ENCODE peak calls at places on chromosomes 7 and 10, in four cellular contexts. S is fibroblast of mammary gland, F is OCI-LY7, X is MM.1S. I is an unnamed sample.

GRCh38 chr10:3516626-3517255 is 268.3 kb downstream of the KLF6 start:
- DNase-seq in S (peak), F (no peak), X (no peak), I (peak)

GRCh38 chr10:102289356-102289755 is 44.0 kb downstream of the GBF1 start:
- DNase-seq in S (no peak), F (no peak), X (no peak), I (no peak)

GRCh38 chr7:150755473-150756099 is 18.4 kb downstream of the GIMAP5 start:
- DNase-seq in S (peak), F (no peak), X (no peak), I (no peak)

GRCh38 chr7:128299109-128299514 is 44.6 kb downstream of the RBM28 start:
- DNase-seq in S (no peak), F (no peak), X (no peak), I (no peak)

GRCh38 chr10:1213707-1214675 is 157.8 kb downstream of the WDR37 start:
- DNase-seq in S (no peak), F (no peak), X (no peak), I (no peak)

GRCh38 chr10:95333997-95334792 is 43.4 kb upstream of the PDLIM1 start:
- DNase-seq in S (peak), F (no peak), X (no peak), I (peak)

GRCh38 chr10:72002354-72003295 is 38.4 kb downstream of the CHST3 start:
- DNase-seq in S (no peak), F (no peak), X (no peak), I (no peak)

GRCh38 chr7:1596181-1597043 is 26.6 kb upstream of the PSMG3 start:
- DNase-seq in S (no peak), F (no peak), X (no peak), I (no peak)

GRCh38 chr7:64045301-64046040 is at the start of gene ZNF727:
- DNase-seq in S (peak), F (no peak), X (peak), I (no peak)

GRCh38 chr7:29622335-29623265 is 59.0 kb downstream of the PRR15 start:
- DNase-seq in S (peak), F (no peak), X (no peak), I (peak)

GRCh38 chr7:101666751-101667150 is 37.7 kb upstream of the MYL10 start:
- DNase-seq in S (peak), F (no peak), X (no peak), I (peak)

GRCh38 chr7:137591444-137591843 is 247.9 kb upstream of the PTN start:
- DNase-seq in S (peak), F (no peak), X (peak), I (peak)

GRCh38 chr10:114179148-114179547 is at the start of gene TDRD1:
- DNase-seq in S (no peak), F (no peak), X (no peak), I (no peak)

GRCh38 chr10:48361201-48361600 is 54.7 kb downstream of the MAPK8 start:
- DNase-seq in S (no peak), F (no peak), X (no peak), I (no peak)

GRCh38 chr10:127012769-127013152 is 107.5 kb downstream of the DOCK1 start:
- DNase-seq in S (peak), F (no peak), X (peak), I (no peak)

GRCh38 chr7:108094933-108095710 is 35.0 kb downstream of the LAMB4 start:
- DNase-seq in S (peak), F (peak), X (peak), I (peak)

GRCh38 chr10:91883549-91884542 is 25.4 kb downstream of the FGFBP3 start:
- DNase-seq in S (peak), F (no peak), X (no peak), I (peak)

GRCh38 chr10:132648072-132648855 is 110.7 kb downstream of the INPP5A start:
- DNase-seq in S (no peak), F (no peak), X (no peak), I (no peak)

GRCh38 chr10:130188195-130189175 is 52.3 kb downstream of the GLRX3 start:
- DNase-seq in S (no peak), F (no peak), X (no peak), I (no peak)

GRCh38 chr7:127440206-127440605 is 47.7 kb upstream of the ZNF800 start:
- DNase-seq in S (no peak), F (no peak), X (no peak), I (no peak)

GRCh38 chr7:4720225-4720624 is 38.1 kb downstream of the FOXK1 start:
- DNase-seq in S (no peak), F (no peak), X (no peak), I (no peak)

GRCh38 chr10:28432210-28432676 is 100.7 kb upstream of the WAC start:
- DNase-seq in S (peak), F (peak), X (peak), I (peak)

GRCh38 chr10:111077715-111078504 is 1.1 kb downstream of the ADRA2A start:
- DNase-seq in S (no peak), F (no peak), X (no peak), I (peak)

GRCh38 chr7:46450871-46451270 is 529.8 kb upstream of the IGFBP3 start:
- DNase-seq in S (peak), F (no peak), X (no peak), I (peak)

GRCh38 chr10:92720306-92721165 is 30.8 kb downstream of the HHEX start:
- DNase-seq in S (no peak), F (peak), X (no peak), I (no peak)

GRCh38 chr7:142717453-142717852 is 31.8 kb upstream of the PRSS1 start:
- DNase-seq in S (no peak), F (peak), X (no peak), I (no peak)

GRCh38 chr10:75655791-75656451 is 224.5 kb downstream of the LRMDA start:
- DNase-seq in S (peak), F (no peak), X (no peak), I (no peak)

GRCh38 chr7:135684134-135684533 is 21.8 kb downstream of the STMP1 start:
- DNase-seq in S (no peak), F (no peak), X (no peak), I (peak)

GRCh38 chr7:4748267-4748666 is 27.2 kb upstream of the AP5Z1 start:
- DNase-seq in S (no peak), F (no peak), X (no peak), I (no peak)

GRCh38 chr7:47039089-47039648 is 542.7 kb downstream of the TNS3 start:
- DNase-seq in S (no peak), F (no peak), X (no peak), I (no peak)

GRCh38 chr7:45088821-45089313 is at the start of gene NACAD:
- DNase-seq in S (no peak), F (no peak), X (no peak), I (no peak)

GRCh38 chr10:125084191-125085186 is 75.9 kb downstream of the CTBP2 start:
- DNase-seq in S (peak), F (no peak), X (no peak), I (peak)

GRCh38 chr10:62885656-62886461 is 69.7 kb upstream of the EGR2 start:
- DNase-seq in S (peak), F (no peak), X (no peak), I (peak)

GRCh38 chr7:142248-142955 is 50.0 kb upstream of the FAM20C start:
- DNase-seq in S (peak), F (no peak), X (no peak), I (peak)

GRCh38 chr7:33108591-33108930 is 643 bp downstream of the RP9 start:
- DNase-seq in S (no peak), F (peak), X (peak), I (no peak)
- TF ChIP-seq CTCF in S (no peak), F (peak), X (peak), I (no peak)

DNA sequence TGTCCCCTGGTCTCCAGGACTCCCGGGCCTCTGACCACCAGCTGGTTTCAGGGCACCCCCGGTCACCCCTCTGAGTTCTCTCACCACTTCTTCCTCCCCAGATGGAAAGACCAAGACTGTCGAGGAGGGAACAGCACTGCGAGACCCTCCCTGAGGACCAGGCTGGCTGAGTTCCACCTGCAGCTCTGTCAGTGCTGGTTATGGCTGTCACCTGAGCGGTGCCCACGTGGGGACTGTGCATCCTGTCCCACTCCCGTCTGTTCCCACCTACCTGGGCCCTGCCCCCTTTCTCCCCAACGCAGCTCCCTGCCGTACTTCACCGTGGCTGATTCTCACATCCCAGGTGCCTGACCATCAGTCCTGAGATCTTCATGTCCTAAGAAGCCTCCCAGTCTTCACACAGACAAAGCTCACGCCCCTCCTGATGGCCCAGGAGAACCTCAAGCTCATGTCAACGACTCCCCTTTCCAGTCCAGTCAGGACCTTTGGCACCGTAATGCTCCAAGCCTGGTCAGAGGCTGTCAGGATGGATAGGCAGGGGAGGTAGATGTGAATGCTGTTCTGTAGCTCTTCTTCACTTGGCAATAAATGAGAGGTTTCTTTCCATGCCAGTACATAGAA is 159.7 kb downstream of the USP6NL start:
- DNase-seq in S (no peak), F (no peak), X (no peak), I (no peak)
- H3K4me3 ChIP-seq in S (no peak), F (no peak), X (no peak), I (no peak)

GRCh38 chr7:117951285-117951684 is 78.0 kb upstream of the CTTNBP2 start:
- DNase-seq in S (no peak), F (no peak), X (no peak), I (no peak)
- TF ChIP-seq CTCF in S (no peak), F (no peak), X (no peak), I (no peak)

DNA sequence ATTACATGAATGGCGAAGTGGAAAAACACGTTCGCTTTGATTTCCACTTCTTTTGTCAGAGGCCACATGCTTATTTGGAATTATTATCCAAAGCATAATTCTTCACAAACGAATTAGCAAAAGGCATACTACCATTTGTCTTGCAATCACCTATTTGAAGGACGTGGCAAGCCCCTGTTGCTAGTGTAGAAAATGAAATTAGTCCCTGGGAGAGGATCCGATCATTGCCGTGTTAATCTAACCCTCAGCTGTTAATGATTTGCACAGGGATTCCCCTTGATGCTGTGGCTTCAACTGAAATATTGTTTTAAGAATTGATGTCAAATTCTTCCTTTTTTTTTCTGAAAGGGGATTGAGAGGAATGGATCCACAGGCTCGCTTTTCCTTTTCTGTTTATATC is 4.6 kb downstream of the AGMO start:
- DNase-seq in S (no peak), F (no peak), X (no peak), I (no peak)
- H3K4me3 ChIP-seq in S (no peak), F (no peak), X (no peak), I (peak)

DNA sequence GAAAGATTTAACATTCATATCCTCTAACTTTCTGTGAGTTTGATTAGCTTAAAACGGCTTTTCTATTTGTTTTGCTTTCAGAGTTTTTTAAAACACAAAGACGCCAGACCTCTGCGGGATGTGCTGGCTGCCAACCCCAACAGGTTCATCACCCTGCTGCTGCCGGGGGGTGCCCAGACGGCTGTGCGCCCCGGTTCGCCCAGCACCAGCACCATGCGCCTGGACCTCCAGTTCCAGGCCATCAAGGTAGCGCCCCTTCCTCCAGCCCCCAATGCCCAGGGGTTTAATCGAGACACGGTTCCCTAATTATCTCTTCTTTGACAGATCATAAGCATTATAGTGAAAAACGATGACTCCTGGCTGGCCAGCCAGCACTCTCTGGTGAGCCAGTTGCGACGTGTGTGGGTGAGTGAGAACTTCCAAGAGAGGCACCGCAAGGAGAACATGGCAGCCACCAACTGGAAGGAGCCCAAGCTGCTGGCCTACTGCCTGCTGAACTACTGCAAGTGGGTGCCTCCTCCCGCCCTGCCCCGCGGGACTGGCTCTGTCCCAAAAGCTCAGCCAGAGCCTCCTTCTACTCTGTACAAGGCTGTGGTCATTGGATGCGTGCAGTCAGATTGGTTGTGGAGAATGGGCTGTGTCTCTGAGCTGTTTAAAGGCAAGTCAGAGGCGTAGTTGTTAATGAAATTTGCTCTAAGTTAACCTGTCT is 71.2 kb downstream of the TRRAP start:
- DNase-seq in S (peak), F (no peak), X (no peak), I (no peak)
- TF ChIP-seq CTCF in S (no peak), F (no peak), X (no peak), I (no peak)

GRCh38 chr7:138726288-138726687 is 25.1 kb upstream of the SVOPL start:
- DNase-seq in S (no peak), F (no peak), X (no peak), I (no peak)

GRCh38 chr7:138735399-138735798 is 34.2 kb upstream of the SVOPL start:
- DNase-seq in S (no peak), F (no peak), X (no peak), I (no peak)

GRCh38 chr7:138727336-138728099 is 26.4 kb upstream of the SVOPL start:
- DNase-seq in S (no peak), F (no peak), X (no peak), I (no peak)

GRCh38 chr7:138729444-138729843 is 28.3 kb upstream of the SVOPL start:
- DNase-seq in S (no peak), F (no peak), X (no peak), I (no peak)
- H3K4me3 ChIP-seq in S (no peak), F (no peak), X (no peak), I (no peak)

GRCh38 chr10:128055061-128055868 is 71.0 kb downstream of the MKI67 start:
- DNase-seq in S (no peak), F (no peak), X (no peak), I (no peak)

GRCh38 chr10:128052696-128053095 is 73.5 kb downstream of the MKI67 start:
- DNase-seq in S (no peak), F (no peak), X (no peak), I (no peak)

GRCh38 chr10:128056303-128057050 is 69.7 kb downstream of the MKI67 start:
- DNase-seq in S (no peak), F (no peak), X (no peak), I (no peak)

GRCh38 chr10:128053356-128053755 is 72.9 kb downstream of the MKI67 start:
- DNase-seq in S (no peak), F (no peak), X (no peak), I (no peak)

DNA sequence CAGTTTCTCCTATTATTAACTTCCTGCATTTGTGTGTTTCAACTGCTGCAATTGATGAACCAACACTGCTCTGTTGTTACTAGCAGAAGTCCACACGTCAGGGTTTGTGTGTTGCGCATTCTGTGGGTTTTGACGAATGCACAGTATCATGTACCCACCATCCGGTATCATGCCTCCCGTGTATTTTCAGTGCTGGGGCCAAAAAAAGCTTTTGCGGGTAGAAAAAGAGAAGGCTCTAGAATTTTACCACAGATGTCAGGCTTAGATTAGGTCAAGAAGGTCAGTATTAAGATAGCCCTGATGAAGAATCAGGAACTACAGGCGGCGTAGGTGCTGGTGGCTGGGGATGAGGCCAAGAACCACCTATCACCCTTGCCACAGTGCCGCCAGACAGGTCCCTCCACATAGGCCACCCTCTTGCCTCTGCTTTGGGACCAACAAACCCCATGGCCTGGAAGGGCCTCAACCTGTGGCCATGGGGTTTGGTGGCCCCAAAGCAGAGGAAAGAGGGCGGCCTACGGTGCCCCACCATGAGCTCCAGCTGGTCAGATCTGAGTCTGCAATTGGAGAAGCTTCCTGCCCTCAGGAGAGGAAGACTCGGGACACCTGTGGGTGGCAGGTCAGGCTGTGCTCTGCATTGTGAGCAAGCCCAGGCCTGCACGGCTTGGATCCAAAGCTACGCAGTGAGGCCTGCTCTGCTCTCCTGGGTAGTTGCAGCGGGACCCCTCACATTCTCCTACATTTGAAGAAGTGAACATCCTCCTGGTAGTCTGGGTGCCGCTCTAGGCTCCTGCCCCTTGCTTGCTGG is 71.9 kb downstream of the MKI67 start:
- DNase-seq in S (no peak), F (no peak), X (no peak), I (no peak)
- TF ChIP-seq CTCF in S (no peak), F (no peak), X (no peak), I (no peak)

GRCh38 chr10:100969175-100970075 is at the start of gene SEMA4G:
- DNase-seq in S (peak), F (peak), X (peak), I (peak)

GRCh38 chr10:100970076-100970913 is 991 bp downstream of the SEMA4G start:
- DNase-seq in S (no peak), F (no peak), X (no peak), I (no peak)

GRCh38 chr10:100967332-100967731 is 2.0 kb upstream of the SEMA4G start:
- DNase-seq in S (no peak), F (no peak), X (no peak), I (no peak)

GRCh38 chr10:100968037-100968736 is 1.1 kb upstream of the SEMA4G start:
- DNase-seq in S (no peak), F (no peak), X (no peak), I (no peak)

GRCh38 chr10:100968839-100969174 is 497 bp upstream of the SEMA4G start:
- DNase-seq in S (no peak), F (no peak), X (no peak), I (no peak)
- H3K4me3 ChIP-seq in S (peak), F (peak), X (peak), I (peak)

GRCh38 chr10:77606751-77607150 is 30.9 kb downstream of the KCNMA1 start:
- DNase-seq in S (no peak), F (no peak), X (no peak), I (no peak)

GRCh38 chr10:77604063-77604462 is 33.5 kb downstream of the KCNMA1 start:
- DNase-seq in S (no peak), F (no peak), X (peak), I (no peak)

GRCh38 chr10:77603529-77603927 is 34.1 kb downstream of the KCNMA1 start:
- DNase-seq in S (no peak), F (no peak), X (peak), I (no peak)

GRCh38 chr10:77604941-77605351 is 32.7 kb downstream of the KCNMA1 start:
- DNase-seq in S (no peak), F (no peak), X (no peak), I (no peak)

DNA sequence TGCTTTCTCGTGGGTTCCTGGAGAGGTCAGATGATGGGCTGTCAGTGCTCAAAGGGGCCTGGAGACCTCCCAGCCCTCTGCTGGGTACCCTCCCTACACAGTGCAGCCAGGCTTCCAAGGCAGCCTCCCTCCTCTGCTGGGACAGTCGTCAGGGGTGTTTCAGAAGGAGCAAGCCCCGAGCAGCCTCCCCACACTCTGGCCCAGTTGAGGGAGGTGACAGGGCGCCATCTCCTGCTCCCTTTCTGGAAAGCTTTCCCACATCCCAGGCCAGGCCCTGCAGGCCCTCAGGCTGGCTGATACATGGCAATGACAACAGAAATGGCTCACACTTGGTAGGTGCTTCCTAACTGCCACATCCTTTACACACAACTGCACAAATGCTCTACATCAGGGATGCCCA is 32.1 kb downstream of the KCNMA1 start:
- DNase-seq in S (no peak), F (no peak), X (no peak), I (peak)
- TF ChIP-seq CTCF in S (peak), F (no peak), X (no peak), I (peak)

I was measured in foreskin fibroblast.